ENCODE peak calls at places on chromosomes 5 and 9, in eight cellular contexts. One of them, this sample, is unnamed.

GRCh38 chr9:121267689-121268597 is at the start of gene GSN:
- DNase-seq in ovary: peak
- DNase-seq in lower lobe of right lung: peak
- DNase-seq in sigmoid colon: peak
- DNase-seq in uterus: peak
- DNase-seq in GM06990: peak
- DNase-seq in cardiac muscle cell: peak
- DNase-seq in MM.1S: peak
- DNase-seq in this sample: peak

GRCh38 chr9:18928711-18929110 is 104.3 kb downstream of the SAXO1 start:
- DNase-seq in MM.1S: no peak
- DNase-seq in uterus: no peak
- DNase-seq in GM06990: no peak
- DNase-seq in ovary: no peak
- DNase-seq in lower lobe of right lung: no peak
- DNase-seq in sigmoid colon: no peak
- DNase-seq in cardiac muscle cell: no peak
- DNase-seq in this sample: no peak

GRCh38 chr9:14846871-14847311 is 63.3 kb downstream of the FREM1 start:
- DNase-seq in MM.1S: peak
- DNase-seq in sigmoid colon: peak
- DNase-seq in GM06990: peak
- DNase-seq in lower lobe of right lung: peak
- DNase-seq in ovary: no peak
- DNase-seq in uterus: peak
- DNase-seq in cardiac muscle cell: peak
- DNase-seq in this sample: peak

GRCh38 chr5:91146905-91147600 is 236.1 kb downstream of the ARRDC3 start:
- DNase-seq in MM.1S: no peak
- DNase-seq in lower lobe of right lung: peak
- DNase-seq in sigmoid colon: no peak
- DNase-seq in uterus: no peak
- DNase-seq in ovary: no peak
- DNase-seq in GM06990: no peak
- DNase-seq in cardiac muscle cell: no peak
- DNase-seq in this sample: no peak

GRCh38 chr5:6146264-6146663 is 232.1 kb downstream of the MED10 start:
- DNase-seq in ovary: no peak
- DNase-seq in GM06990: no peak
- DNase-seq in cardiac muscle cell: no peak
- DNase-seq in uterus: no peak
- DNase-seq in lower lobe of right lung: no peak
- DNase-seq in MM.1S: no peak
- DNase-seq in sigmoid colon: no peak
- DNase-seq in this sample: no peak

GRCh38 chr5:136022965-136023364 is 5.8 kb upstream of the TGFBI start:
- DNase-seq in sigmoid colon: peak
- DNase-seq in ovary: no peak
- DNase-seq in lower lobe of right lung: no peak
- DNase-seq in uterus: no peak
- DNase-seq in GM06990: no peak
- DNase-seq in MM.1S: no peak
- DNase-seq in cardiac muscle cell: no peak
- DNase-seq in this sample: no peak

GRCh38 chr9:92468206-92468605 is 14.1 kb downstream of the ASPN start:
- DNase-seq in sigmoid colon: no peak
- DNase-seq in MM.1S: no peak
- DNase-seq in uterus: no peak
- DNase-seq in ovary: no peak
- DNase-seq in lower lobe of right lung: no peak
- DNase-seq in GM06990: no peak
- DNase-seq in cardiac muscle cell: no peak
- DNase-seq in this sample: no peak

GRCh38 chr5:77920350-77921046 is 144.4 kb upstream of the TBCA start:
- DNase-seq in lower lobe of right lung: no peak
- DNase-seq in MM.1S: no peak
- DNase-seq in GM06990: no peak
- DNase-seq in uterus: no peak
- DNase-seq in cardiac muscle cell: peak
- DNase-seq in sigmoid colon: no peak
- DNase-seq in ovary: no peak
- DNase-seq in this sample: no peak

GRCh38 chr9:14351206-14351605 is 37.3 kb upstream of the NFIB start:
- DNase-seq in GM06990: no peak
- DNase-seq in sigmoid colon: no peak
- DNase-seq in cardiac muscle cell: no peak
- DNase-seq in lower lobe of right lung: no peak
- DNase-seq in uterus: no peak
- DNase-seq in MM.1S: no peak
- DNase-seq in ovary: no peak
- DNase-seq in this sample: no peak

GRCh38 chr9:16899611-16900010 is 29.1 kb upstream of the BNC2 start:
- DNase-seq in ovary: no peak
- DNase-seq in MM.1S: no peak
- DNase-seq in sigmoid colon: no peak
- DNase-seq in uterus: no peak
- DNase-seq in cardiac muscle cell: no peak
- DNase-seq in lower lobe of right lung: no peak
- DNase-seq in GM06990: no peak
- DNase-seq in this sample: no peak

GRCh38 chr5:178590924-178591423 is 781 bp upstream of the COL23A1 start:
- DNase-seq in ovary: no peak
- DNase-seq in MM.1S: no peak
- DNase-seq in lower lobe of right lung: no peak
- DNase-seq in sigmoid colon: no peak
- DNase-seq in GM06990: no peak
- DNase-seq in cardiac muscle cell: no peak
- DNase-seq in uterus: no peak
- DNase-seq in this sample: no peak

GRCh38 chr5:82425591-82425990 is 147.4 kb upstream of the RPS23 start:
- DNase-seq in uterus: no peak
- DNase-seq in ovary: no peak
- DNase-seq in sigmoid colon: no peak
- DNase-seq in lower lobe of right lung: no peak
- DNase-seq in cardiac muscle cell: no peak
- DNase-seq in MM.1S: no peak
- DNase-seq in GM06990: no peak
- DNase-seq in this sample: no peak

GRCh38 chr9:26682796-26683496 is 209.7 kb downstream of the CAAP1 start:
- DNase-seq in GM06990: no peak
- DNase-seq in sigmoid colon: no peak
- DNase-seq in ovary: no peak
- DNase-seq in MM.1S: no peak
- DNase-seq in lower lobe of right lung: no peak
- DNase-seq in uterus: no peak
- DNase-seq in cardiac muscle cell: peak
- DNase-seq in this sample: no peak

GRCh38 chr5:5183192-5183699 is 43.1 kb downstream of the ADAMTS16 start:
- DNase-seq in ovary: peak
- DNase-seq in GM06990: no peak
- DNase-seq in cardiac muscle cell: peak
- DNase-seq in sigmoid colon: no peak
- DNase-seq in MM.1S: no peak
- DNase-seq in uterus: no peak
- DNase-seq in lower lobe of right lung: no peak
- DNase-seq in this sample: no peak

GRCh38 chr9:126791406-126792230 is 13.2 kb upstream of the ZBTB43 start:
- DNase-seq in GM06990: no peak
- DNase-seq in MM.1S: no peak
- DNase-seq in ovary: no peak
- DNase-seq in uterus: no peak
- DNase-seq in cardiac muscle cell: no peak
- DNase-seq in sigmoid colon: peak
- DNase-seq in lower lobe of right lung: peak
- DNase-seq in this sample: no peak

GRCh38 chr5:148939676-148940075 is 113.3 kb downstream of the ADRB2 start:
- DNase-seq in GM06990: no peak
- DNase-seq in uterus: no peak
- DNase-seq in MM.1S: no peak
- DNase-seq in ovary: no peak
- DNase-seq in cardiac muscle cell: no peak
- DNase-seq in lower lobe of right lung: no peak
- DNase-seq in sigmoid colon: no peak
- DNase-seq in this sample: no peak

GRCh38 chr5:75050415-75050814 is 1.9 kb downstream of the GCNT4 start:
- DNase-seq in uterus: no peak
- DNase-seq in MM.1S: no peak
- DNase-seq in ovary: no peak
- DNase-seq in lower lobe of right lung: no peak
- DNase-seq in GM06990: no peak
- DNase-seq in sigmoid colon: no peak
- DNase-seq in cardiac muscle cell: peak
- DNase-seq in this sample: no peak
- TF ChIP-seq CTCF in uterus: no peak
- TF ChIP-seq CTCF in MM.1S: no peak
- TF ChIP-seq CTCF in ovary: no peak
- TF ChIP-seq CTCF in lower lobe of right lung: no peak
- TF ChIP-seq CTCF in GM06990: peak
- TF ChIP-seq CTCF in sigmoid colon: no peak
- TF ChIP-seq CTCF in cardiac muscle cell: peak
- TF ChIP-seq CTCF in this sample: peak

GRCh38 chr5:87042554-87042953 is 225.1 kb upstream of the RASA1 start:
- DNase-seq in lower lobe of right lung: no peak
- DNase-seq in uterus: no peak
- DNase-seq in ovary: no peak
- DNase-seq in GM06990: no peak
- DNase-seq in sigmoid colon: no peak
- DNase-seq in MM.1S: no peak
- DNase-seq in cardiac muscle cell: no peak
- DNase-seq in this sample: no peak

GRCh38 chr5:87053134-87053533 is 214.5 kb upstream of the RASA1 start:
- DNase-seq in uterus: no peak
- DNase-seq in ovary: no peak
- DNase-seq in MM.1S: no peak
- DNase-seq in lower lobe of right lung: no peak
- DNase-seq in cardiac muscle cell: no peak
- DNase-seq in sigmoid colon: no peak
- DNase-seq in GM06990: no peak
- DNase-seq in this sample: no peak

GRCh38 chr5:87048156-87048555 is 219.5 kb upstream of the RASA1 start:
- DNase-seq in uterus: no peak
- DNase-seq in GM06990: no peak
- DNase-seq in sigmoid colon: no peak
- DNase-seq in MM.1S: no peak
- DNase-seq in ovary: no peak
- DNase-seq in lower lobe of right lung: no peak
- DNase-seq in cardiac muscle cell: no peak
- DNase-seq in this sample: no peak
- TF ChIP-seq CTCF in uterus: no peak
- TF ChIP-seq CTCF in GM06990: no peak
- TF ChIP-seq CTCF in sigmoid colon: no peak
- TF ChIP-seq CTCF in MM.1S: no peak
- TF ChIP-seq CTCF in ovary: no peak
- TF ChIP-seq CTCF in lower lobe of right lung: no peak
- TF ChIP-seq CTCF in cardiac muscle cell: no peak
- TF ChIP-seq CTCF in this sample: no peak

GRCh38 chr5:172044631-172045314 is 38.3 kb upstream of the FBXW11 start:
- DNase-seq in sigmoid colon: no peak
- DNase-seq in lower lobe of right lung: no peak
- DNase-seq in GM06990: no peak
- DNase-seq in uterus: no peak
- DNase-seq in MM.1S: no peak
- DNase-seq in ovary: no peak
- DNase-seq in cardiac muscle cell: no peak
- DNase-seq in this sample: no peak

GRCh38 chr5:172038167-172038566 is 31.7 kb upstream of the FBXW11 start:
- DNase-seq in cardiac muscle cell: no peak
- DNase-seq in lower lobe of right lung: no peak
- DNase-seq in uterus: no peak
- DNase-seq in MM.1S: no peak
- DNase-seq in GM06990: no peak
- DNase-seq in sigmoid colon: no peak
- DNase-seq in ovary: no peak
- DNase-seq in this sample: no peak

GRCh38 chr5:172043822-172044221 is 37.4 kb upstream of the FBXW11 start:
- DNase-seq in MM.1S: no peak
- DNase-seq in GM06990: no peak
- DNase-seq in ovary: no peak
- DNase-seq in lower lobe of right lung: no peak
- DNase-seq in cardiac muscle cell: no peak
- DNase-seq in uterus: no peak
- DNase-seq in sigmoid colon: no peak
- DNase-seq in this sample: no peak

GRCh38 chr5:172045315-172045632 is 38.8 kb upstream of the FBXW11 start:
- DNase-seq in cardiac muscle cell: no peak
- DNase-seq in ovary: no peak
- DNase-seq in MM.1S: no peak
- DNase-seq in lower lobe of right lung: no peak
- DNase-seq in uterus: no peak
- DNase-seq in sigmoid colon: no peak
- DNase-seq in GM06990: no peak
- DNase-seq in this sample: no peak

DNA sequence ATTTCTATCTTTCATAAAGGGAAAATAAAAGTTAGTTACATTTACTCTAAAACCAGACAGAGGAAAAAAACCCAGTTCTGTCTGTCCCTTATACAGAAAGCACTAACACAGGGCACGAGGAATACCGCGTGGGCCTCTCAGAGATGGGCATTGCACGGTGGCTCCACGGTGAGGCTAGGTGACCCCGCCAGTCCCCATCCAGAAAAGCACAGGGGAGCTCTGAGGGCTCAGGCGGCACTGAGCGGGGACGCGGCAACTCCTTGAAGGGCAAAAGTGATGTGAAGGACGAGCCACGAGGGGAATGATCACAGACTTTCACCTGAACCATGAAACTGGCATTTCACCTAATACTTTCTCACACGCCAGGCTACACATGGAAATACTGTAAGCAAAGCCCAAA is 35.7 kb upstream of the FBXW11 start:
- DNase-seq in cardiac muscle cell: no peak
- DNase-seq in uterus: no peak
- DNase-seq in sigmoid colon: no peak
- DNase-seq in MM.1S: no peak
- DNase-seq in ovary: no peak
- DNase-seq in lower lobe of right lung: no peak
- DNase-seq in GM06990: no peak
- DNase-seq in this sample: no peak
- TF ChIP-seq CTCF in cardiac muscle cell: no peak
- TF ChIP-seq CTCF in uterus: no peak
- TF ChIP-seq CTCF in sigmoid colon: no peak
- TF ChIP-seq CTCF in MM.1S: no peak
- TF ChIP-seq CTCF in ovary: no peak
- TF ChIP-seq CTCF in lower lobe of right lung: no peak
- TF ChIP-seq CTCF in GM06990: no peak
- TF ChIP-seq CTCF in this sample: no peak

DNA sequence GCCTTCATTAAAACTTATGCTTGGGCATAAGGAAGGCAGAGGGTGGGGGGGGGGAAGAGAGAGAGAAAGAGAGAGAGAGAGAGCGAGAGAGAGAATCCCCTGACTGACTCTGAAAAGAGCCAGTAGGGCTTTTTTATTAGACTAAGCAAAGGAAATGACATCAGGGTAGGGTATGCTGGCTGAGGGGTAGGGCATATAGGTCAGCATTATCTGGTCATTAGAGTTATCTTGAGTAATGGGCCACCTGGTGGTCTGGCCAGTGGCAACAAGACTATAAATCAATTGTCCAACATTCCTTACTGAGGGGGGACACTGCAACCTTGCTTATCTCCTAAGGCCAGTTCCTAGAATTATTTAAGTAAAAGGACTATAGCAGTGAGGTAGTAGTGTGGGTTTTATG is 67.2 kb downstream of the TSSK1B start:
- DNase-seq in MM.1S: no peak
- DNase-seq in cardiac muscle cell: no peak
- DNase-seq in lower lobe of right lung: no peak
- DNase-seq in ovary: no peak
- DNase-seq in sigmoid colon: no peak
- DNase-seq in GM06990: no peak
- DNase-seq in uterus: no peak
- DNase-seq in this sample: no peak
- TF ChIP-seq CTCF in MM.1S: no peak
- TF ChIP-seq CTCF in cardiac muscle cell: no peak
- TF ChIP-seq CTCF in lower lobe of right lung: no peak
- TF ChIP-seq CTCF in ovary: no peak
- TF ChIP-seq CTCF in sigmoid colon: no peak
- TF ChIP-seq CTCF in GM06990: no peak
- TF ChIP-seq CTCF in uterus: no peak
- TF ChIP-seq CTCF in this sample: no peak